ENCODE peak calls at places on chromosome X, in eight cellular contexts. I is BE2C, G is body of pancreas, N is upper lobe of right lung, S is vagina, C is suprapubic skin, Z is A549, R is adrenal gland. B is an unnamed sample. For H3K9me3, the result is how much of the 10 kb centered on the place peaks cover.

GRCh38 chrX:46754450-46755075 is 4.4 kb downstream of the SLC9A7 start:
- DNase-seq in I (no peak), G (no peak), N (no peak), S (no peak), C (no peak), Z (no peak), R (no peak), B (no peak)

GRCh38 chrX:54602563-54602962 is 72.5 kb downstream of the GNL3L start:
- DNase-seq in I (no peak), G (no peak), N (no peak), S (no peak), C (no peak), Z (no peak), R (no peak), B (no peak)

GRCh38 chrX:118773782-118774181 is 46.4 kb downstream of the IL13RA1 start:
- DNase-seq in I (no peak), G (no peak), N (no peak), S (no peak), C (no peak), Z (no peak), R (no peak), B (no peak)

GRCh38 chrX:29662759-29663503 is 552.4 kb upstream of the MAGEB2 start:
- DNase-seq in I (no peak), G (no peak), N (no peak), S (no peak), C (no peak), Z (peak), R (peak), B (no peak)

GRCh38 chrX:109709129-109709631 is 23.9 kb downstream of the ACSL4 start:
- DNase-seq in I (no peak), G (no peak), N (no peak), S (no peak), C (no peak), Z (no peak), R (peak), B (no peak)

GRCh38 chrX:41823402-41823801 is 99.4 kb downstream of the GPR82 start:
- DNase-seq in I (no peak), G (no peak), N (no peak), S (no peak), C (no peak), Z (no peak), R (no peak), B (no peak)

GRCh38 chrX:413322-414201 is 26.9 kb upstream of the PPP2R3B start:
- DNase-seq in I (no peak), G (no peak), N (no peak), S (no peak), C (no peak), Z (no peak), R (no peak), B (no peak)

GRCh38 chrX:33434256-33435092 is 223.1 kb upstream of the DMD start:
- DNase-seq in I (peak), G (peak), N (no peak), S (no peak), C (no peak), Z (no peak), R (peak), B (peak)

GRCh38 chrX:49060914-49061313 is 2.1 kb downstream of the CCDC120 start:
- DNase-seq in I (no peak), G (no peak), N (no peak), S (no peak), C (no peak), Z (no peak), R (no peak), B (no peak)

GRCh38 chrX:81791086-81791485 is 589.2 kb downstream of the SH3BGRL start:
- DNase-seq in I (no peak), G (no peak), N (no peak), S (no peak), C (no peak), Z (no peak), R (no peak), B (no peak)
- H3K9me3 ChIP-seq in I (under half), G (under half), N (under half), S (under half), C (under half), Z (under half), R (under half), B (under half)

DNA sequence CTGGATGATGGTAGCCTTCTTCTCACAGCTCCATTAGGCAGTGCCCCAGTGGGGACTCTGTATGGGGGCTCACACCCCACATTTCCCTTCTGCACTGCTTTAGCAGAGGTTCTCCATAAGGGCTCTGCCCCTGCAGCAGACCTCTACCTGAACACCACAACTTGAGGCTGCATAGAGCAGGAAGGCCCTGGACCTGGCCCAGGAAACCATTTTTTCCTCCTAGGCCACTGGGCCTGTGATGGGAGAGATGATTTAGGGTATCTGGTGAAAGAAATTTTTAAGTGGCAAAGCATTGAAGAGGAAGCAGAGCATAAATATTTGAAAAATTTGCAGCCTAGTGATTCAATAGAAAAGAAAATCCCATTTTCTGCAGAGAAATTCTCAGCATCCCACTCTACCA is 17.3 kb downstream of the F8A3 start:
- DNase-seq in I (no peak), G (no peak), N (no peak), S (no peak), C (no peak), Z (no peak), R (no peak), B (no peak)
- H3K9me3 ChIP-seq in I (under half), G (under half), N (under half), S (under half), C (under half), Z (under half), R (under half), B (under half)

GRCh38 chrX:10118530-10118929 is 38.2 kb upstream of the CLCN4 start:
- DNase-seq in I (no peak), G (no peak), N (no peak), S (no peak), C (no peak), Z (no peak), R (no peak), B (no peak)

GRCh38 chrX:10117301-10117700 is 39.5 kb upstream of the CLCN4 start:
- DNase-seq in I (no peak), G (no peak), N (no peak), S (no peak), C (no peak), Z (no peak), R (no peak), B (no peak)

GRCh38 chrX:10112510-10112909 is 44.3 kb upstream of the CLCN4 start:
- DNase-seq in I (no peak), G (no peak), N (no peak), S (no peak), C (no peak), Z (no peak), R (no peak), B (no peak)

GRCh38 chrX:10117864-10118377 is 38.9 kb upstream of the CLCN4 start:
- DNase-seq in I (no peak), G (no peak), N (no peak), S (no peak), C (no peak), Z (no peak), R (no peak), B (no peak)

DNA sequence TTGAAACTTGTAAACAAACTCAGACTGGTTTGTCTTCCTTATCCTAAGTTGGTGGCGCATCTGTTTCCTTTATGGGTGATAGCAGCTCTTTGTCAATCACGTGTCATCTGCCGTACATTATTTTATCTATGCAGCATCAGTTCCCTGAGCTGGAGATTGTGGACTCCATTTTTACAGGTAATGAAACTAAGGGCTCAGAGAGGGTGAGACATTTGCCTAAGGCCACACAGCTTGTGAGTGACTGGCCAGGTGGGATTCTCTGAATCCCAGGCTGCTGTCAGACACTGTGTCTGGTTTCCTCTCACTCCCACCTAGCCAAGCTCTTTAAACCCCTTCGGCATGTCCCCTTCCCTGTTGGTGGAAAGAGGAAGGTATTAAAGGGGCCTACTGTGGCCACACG is 41.7 kb upstream of the CLCN4 start:
- DNase-seq in I (no peak), G (no peak), N (no peak), S (no peak), C (no peak), Z (no peak), R (no peak), B (no peak)
- H3K9me3 ChIP-seq in I (under half), G (under half), N (under half), S (under half), C (under half), Z (under half), R (under half), B (under half)

DNA sequence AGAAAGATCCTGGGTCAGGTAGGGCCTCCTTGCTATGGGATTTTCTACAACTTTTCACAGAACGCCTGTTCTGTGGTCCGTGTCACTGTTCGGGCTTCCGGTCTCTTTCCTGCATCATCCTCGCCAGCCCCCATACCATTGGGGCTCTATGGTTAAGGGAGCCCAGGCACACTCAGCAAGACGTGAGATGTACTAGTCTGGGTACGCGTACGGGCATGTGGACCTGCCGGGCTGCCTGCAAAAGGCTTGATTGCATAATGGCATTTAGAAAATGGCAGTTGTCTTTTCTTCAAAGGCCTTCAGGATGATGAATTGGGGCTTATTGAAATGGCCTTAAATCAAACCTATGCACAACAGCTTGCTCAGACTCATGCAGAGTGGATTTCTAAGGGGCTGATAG is 86.7 kb downstream of the CNGA2 start:
- DNase-seq in I (no peak), G (no peak), N (no peak), S (no peak), C (no peak), Z (no peak), R (no peak), B (no peak)
- H3K9me3 ChIP-seq in I (under half), G (under half), N (under half), S (under half), C (under half), Z (under half), R (under half), B (under half)

DNA sequence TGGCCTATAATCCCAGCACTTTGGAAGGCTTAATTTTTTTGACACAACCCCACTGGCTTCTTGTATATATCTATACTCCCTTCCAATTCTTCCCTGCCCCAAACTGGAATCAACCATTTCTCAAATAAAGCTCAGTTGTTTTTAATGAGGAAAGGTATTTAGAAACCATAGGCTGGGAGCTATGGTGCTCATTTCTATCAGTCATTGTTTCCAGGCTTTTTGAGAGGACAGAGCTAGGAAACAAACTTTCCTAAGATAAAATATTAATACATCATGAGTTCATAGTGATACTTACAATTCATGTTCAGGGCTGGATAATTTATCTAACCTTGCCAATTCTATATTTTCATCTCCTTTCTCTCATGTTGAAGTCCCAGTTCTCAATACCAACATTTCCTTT is 50.3 kb downstream of the BCOR start:
- DNase-seq in I (no peak), G (no peak), N (no peak), S (no peak), C (no peak), Z (no peak), R (no peak), B (no peak)
- H3K9me3 ChIP-seq in I (under half), G (under half), N (under half), S (under half), C (under half), Z (under half), R (under half), B (under half)

GRCh38 chrX:47991263-47992092 is 12.3 kb downstream of the ZNF182 start:
- DNase-seq in I (no peak), G (no peak), N (no peak), S (no peak), C (no peak), Z (no peak), R (no peak), B (no peak)

GRCh38 chrX:47992093-47992375 is 11.8 kb downstream of the ZNF182 start:
- DNase-seq in I (no peak), G (no peak), N (no peak), S (no peak), C (no peak), Z (no peak), R (no peak), B (no peak)

DNA sequence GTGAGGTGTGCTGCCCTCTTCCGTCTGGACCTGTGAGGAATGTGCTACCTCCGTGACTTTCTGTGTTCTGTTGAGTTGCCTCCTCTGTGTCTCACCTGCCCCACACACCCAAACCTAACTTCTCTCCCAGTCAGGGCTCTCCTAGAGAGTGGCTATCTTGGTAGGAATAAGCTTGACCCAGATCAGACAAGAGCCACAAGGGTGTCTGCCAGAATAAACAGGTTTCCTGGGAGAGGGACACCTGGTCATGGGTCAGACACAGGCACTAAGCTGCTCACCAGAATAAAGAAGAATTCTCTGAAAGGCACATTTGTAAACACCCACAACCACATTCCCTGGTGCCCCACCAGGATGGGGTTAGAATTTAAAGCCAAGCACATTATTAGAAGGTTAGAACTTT is 11.1 kb downstream of the ZNF182 start:
- DNase-seq in I (no peak), G (peak), N (no peak), S (no peak), C (no peak), Z (no peak), R (no peak), B (no peak)
- H3K9me3 ChIP-seq in I (under half), G (under half), N (under half), S (under half), C (under half), Z (under half), R (under half), B (under half)

DNA sequence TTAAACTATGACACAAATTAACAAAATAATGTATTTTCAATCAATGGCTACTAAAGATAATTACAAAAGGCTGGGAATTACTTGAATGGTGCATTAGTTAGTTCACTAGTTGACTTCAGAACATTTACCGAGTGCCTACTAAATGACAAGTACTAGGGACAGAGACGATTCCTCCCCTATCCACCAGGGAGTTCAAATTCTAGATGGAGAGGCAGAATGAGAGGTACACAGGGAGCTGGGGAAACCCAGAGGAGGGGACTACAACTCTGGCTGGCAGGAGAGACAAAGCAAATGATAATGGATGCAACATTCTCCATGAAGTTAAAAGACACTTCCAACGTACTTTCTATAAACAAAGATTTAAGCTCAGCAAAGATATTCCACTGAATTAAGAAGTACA is 43.1 kb upstream of the MCF2 start:
- DNase-seq in I (no peak), G (no peak), N (no peak), S (no peak), C (no peak), Z (no peak), R (no peak), B (no peak)
- H3K9me3 ChIP-seq in I (under half), G (under half), N (under half), S (under half), C (under half), Z (under half), R (under half), B (under half)

B was measured in HAP-1.